ENCODE peak calls at places on chromosomes 12 and 14, in ten cellular contexts. L, O, S, W, Y, F, K, C, U and E are unnamed samples.

GRCh38 chr12:7190268-7191055 is 976 bp downstream of the PEX5 start:
- DNase-seq in L (peak; percentile 24), O (no peak), S (no peak), W (no peak), Y (peak; percentile 19), F (no peak), K (no peak), C (peak; percentile 73), U (no peak), E (no peak)

GRCh38 chr14:69117020-69117767 is 35.7 kb downstream of the DCAF5 start:
- DNase-seq in L (no peak), O (no peak), S (no peak), W (no peak), Y (no peak), F (no peak), K (no peak), C (no peak), U (peak; percentile 3), E (no peak)

GRCh38 chr12:105033851-105034250 is 47.7 kb downstream of the NOPCHAP1 start:
- DNase-seq in L (no peak), O (no peak), S (no peak), W (no peak), Y (no peak), F (no peak), K (no peak), C (no peak), U (no peak), E (no peak)

GRCh38 chr14:35416108-35416750 is 11.7 kb upstream of the NFKBIA start:
- DNase-seq in L (no peak), O (peak; percentile 35), S (no peak), W (no peak), Y (peak; percentile 44), F (no peak), K (peak; percentile 35), C (no peak), U (no peak), E (no peak)

GRCh38 chr12:54352891-54353874 is 11.1 kb downstream of the GPR84 start:
- DNase-seq in L (peak; percentile 79), O (no peak), S (no peak), W (no peak), Y (peak; percentile 36), F (no peak), K (no peak), C (peak; percentile 78), U (no peak), E (no peak)

GRCh38 chr12:27564612-27565213 is 40.7 kb downstream of the PPFIBP1 start:
- DNase-seq in L (no peak), O (no peak), S (no peak), W (no peak), Y (peak; percentile 74), F (no peak), K (no peak), C (no peak), U (no peak), E (no peak)

GRCh38 chr12:111185889-111186227 is 183.0 kb downstream of the PHETA1 start:
- DNase-seq in L (no peak), O (no peak), S (no peak), W (no peak), Y (no peak), F (no peak), K (no peak), C (no peak), U (no peak), E (no peak)

GRCh38 chr12:18653465-18653864 is 84.3 kb downstream of the PLCZ1 start:
- DNase-seq in L (no peak), O (no peak), S (no peak), W (no peak), Y (no peak), F (no peak), K (no peak), C (no peak), U (no peak), E (no peak)

GRCh38 chr14:89445252-89445973 is 28.4 kb upstream of the FOXN3 start:
- DNase-seq in L (no peak), O (no peak), S (no peak), W (no peak), Y (peak; percentile 62), F (no peak), K (no peak), C (peak; percentile 33), U (no peak), E (no peak)

GRCh38 chr14:36383674-36384421 is 63.4 kb upstream of the MBIP start:
- DNase-seq in L (no peak), O (no peak), S (peak; percentile 13), W (no peak), Y (peak; percentile 12), F (no peak), K (no peak), C (no peak), U (no peak), E (peak; percentile 49)

GRCh38 chr14:21537088-21537424 is 10.9 kb upstream of the SALL2 start:
- DNase-seq in L (no peak), O (no peak), S (no peak), W (no peak), Y (no peak), F (no peak), K (no peak), C (no peak), U (no peak), E (no peak)

GRCh38 chr12:4217091-4217490 is 56.5 kb upstream of the CCND2 start:
- DNase-seq in L (no peak), O (no peak), S (no peak), W (no peak), Y (no peak), F (no peak), K (no peak), C (no peak), U (no peak), E (no peak)

GRCh38 chr12:22588817-22589216 is 36.2 kb upstream of the ETNK1 start:
- DNase-seq in L (no peak), O (no peak), S (peak; percentile 45), W (no peak), Y (peak; percentile 25), F (no peak), K (no peak), C (no peak), U (no peak), E (no peak)

GRCh38 chr12:71664411-71665108 is 459 bp downstream of the THAP2 start:
- DNase-seq in L (peak; percentile 5), O (no peak), S (no peak), W (no peak), Y (no peak), F (no peak), K (no peak), C (no peak), U (no peak), E (no peak)